ENCODE peak calls at places on chromosomes 7 and 10, in eight cellular contexts. J, A, V, G, P, R, O and Y are unnamed samples. For H3K36me3, the result is how much of the 10 kb centered on the place peaks cover.

GRCh38 chr10:132939378-132939955 is 2.9 kb downstream of the CFAP46 start:
- DNase-seq in J (no peak), G (no peak), V (no peak), O (no peak), P (no peak), A (no peak), R (no peak), Y (peak)

GRCh38 chr10:110641256-110641655 is 2.9 kb upstream of the RBM20 start:
- DNase-seq in R (no peak), G (no peak), V (peak), J (no peak), O (peak), P (no peak), A (no peak), Y (no peak)

GRCh38 chr10:131857156-131858117 is 43.4 kb upstream of the PPP2R2D start:
- DNase-seq in V (no peak), O (no peak), P (no peak), A (no peak), J (no peak), R (no peak), G (no peak), Y (peak)

GRCh38 chr7:141115949-141116348 is 42.1 kb downstream of the TMEM178B start:
- DNase-seq in G (no peak), V (no peak), J (no peak), R (no peak), A (no peak), O (no peak), P (no peak), Y (no peak)

GRCh38 chr10:125003146-125003900 is 61.4 kb downstream of the ZRANB1 start:
- DNase-seq in G (no peak), O (no peak), V (peak), J (no peak), A (no peak), P (no peak), R (no peak), Y (peak)

GRCh38 chr7:104552102-104552501 is 223.7 kb downstream of the LHFPL3 start:
- DNase-seq in P (no peak), O (no peak), R (peak), A (no peak), V (peak), J (peak), G (no peak), Y (no peak)

GRCh38 chr7:107687656-107688055 is 27.0 kb downstream of the SLC26A4 start:
- DNase-seq in A (no peak), O (no peak), J (no peak), V (no peak), R (peak), P (no peak), G (no peak), Y (no peak)

GRCh38 chr10:44385423-44385725 is 477 bp upstream of the CXCL12 start:
- DNase-seq in P (no peak), V (no peak), A (no peak), J (no peak), R (no peak), G (no peak), O (no peak), Y (no peak)

GRCh38 chr7:151925446-151926335 is 30.6 kb upstream of the GALNTL5 start:
- DNase-seq in A (no peak), R (peak), O (no peak), P (no peak), G (no peak), J (no peak), V (peak), Y (no peak)

GRCh38 chr10:106957825-106958581 is 206.5 kb downstream of the SORCS1 start:
- DNase-seq in G (no peak), O (no peak), J (no peak), A (no peak), P (no peak), R (no peak), V (no peak), Y (no peak)

GRCh38 chr10:125165584-125166340 is 5.4 kb upstream of the CTBP2 start:
- DNase-seq in R (no peak), J (no peak), A (no peak), V (no peak), O (no peak), P (no peak), G (no peak), Y (peak)

GRCh38 chr7:145582742-145583303 is 533.8 kb upstream of the CNTNAP2 start:
- DNase-seq in G (no peak), O (no peak), R (no peak), A (no peak), J (no peak), V (no peak), P (no peak), Y (no peak)

GRCh38 chr7:147708871-147709270 is 881.7 kb upstream of the C7orf33 start:
- DNase-seq in G (no peak), R (no peak), P (no peak), A (no peak), O (no peak), V (no peak), J (no peak), Y (no peak)

GRCh38 chr7:85770332-85770731 is 583.5 kb upstream of the SEMA3D start:
- DNase-seq in A (no peak), V (no peak), G (no peak), O (no peak), P (no peak), J (peak), R (peak), Y (no peak)

GRCh38 chr7:113321201-113321600 is 202.8 kb upstream of the SMIM30 start:
- DNase-seq in O (no peak), V (no peak), A (no peak), P (no peak), J (no peak), R (peak), G (no peak), Y (no peak)

GRCh38 chr10:3502606-3503005 is 282.4 kb downstream of the KLF6 start:
- DNase-seq in P (no peak), A (no peak), O (peak), J (no peak), G (no peak), R (no peak), V (no peak), Y (no peak)

GRCh38 chr7:117164578-117164977 is 158.3 kb downstream of the WNT2 start:
- DNase-seq in O (no peak), A (no peak), P (no peak), J (peak), R (peak), G (no peak), V (no peak), Y (no peak)

GRCh38 chr7:17640730-17641377 is 299.4 kb downstream of the SNX13 start:
- DNase-seq in V (peak), P (no peak), R (peak), A (no peak), J (peak), G (no peak), O (no peak), Y (no peak)

GRCh38 chr7:46568420-46569116 is 647.5 kb upstream of the IGFBP3 start:
- DNase-seq in O (no peak), A (no peak), P (no peak), V (no peak), J (no peak), G (no peak), R (no peak), Y (no peak)

GRCh38 chr10:635088-635861 is 54.2 kb downstream of the DIP2C start:
- DNase-seq in R (no peak), V (no peak), J (no peak), A (no peak), G (no peak), O (no peak), P (no peak), Y (peak)

GRCh38 chr10:13340626-13341370 is 7.3 kb downstream of the SEPHS1 start:
- DNase-seq in V (no peak), J (no peak), G (no peak), P (no peak), O (no peak), R (no peak), A (peak), Y (no peak)

GRCh38 chr10:100401631-100402328 is 54.7 kb downstream of the SCD start:
- DNase-seq in O (no peak), J (no peak), V (no peak), P (no peak), R (no peak), G (no peak), A (no peak), Y (no peak)

GRCh38 chr10:129151281-129151680 is 315.8 kb upstream of the MGMT start:
- DNase-seq in R (no peak), J (no peak), V (no peak), O (no peak), A (no peak), G (no peak), P (no peak), Y (no peak)

GRCh38 chr7:27262121-27262520 is 19.5 kb downstream of the EVX1 start:
- DNase-seq in G (no peak), J (no peak), V (no peak), R (peak), O (no peak), A (no peak), P (no peak), Y (no peak)

GRCh38 chr10:71531485-71532446 is 135.0 kb downstream of the CDH23 start:
- DNase-seq in A (no peak), P (no peak), V (no peak), O (no peak), G (no peak), J (no peak), R (peak), Y (no peak)

GRCh38 chr7:127598318-127598717 is 4.8 kb downstream of the FSCN3 start:
- DNase-seq in V (no peak), O (no peak), J (no peak), P (no peak), G (no peak), R (peak), A (no peak), Y (no peak)

GRCh38 chr10:115004236-115004862 is 66.4 kb downstream of the TRUB1 start:
- DNase-seq in O (no peak), R (no peak), G (no peak), V (no peak), J (no peak), P (no peak), A (no peak), Y (no peak)

GRCh38 chr7:56157238-56157790 is 41.1 kb upstream of the NUPR2 start:
- DNase-seq in P (no peak), J (no peak), O (peak), V (no peak), R (no peak), A (no peak), G (no peak), Y (no peak)

GRCh38 chr10:95168694-95169093 is 25.3 kb upstream of the ACSM6 start:
- DNase-seq in P (no peak), V (no peak), A (no peak), O (no peak), G (no peak), R (no peak), J (no peak), Y (no peak)

GRCh38 chr10:93947055-93947454 is 46.7 kb upstream of the PLCE1 start:
- DNase-seq in V (peak), P (no peak), O (no peak), R (peak), G (no peak), J (peak), A (no peak), Y (no peak)

GRCh38 chr10:47346572-47347302 is 1.4 kb upstream of the RBP3 start:
- DNase-seq in J (peak), G (no peak), R (no peak), P (no peak), A (no peak), O (peak), V (no peak), Y (peak)

GRCh38 chr7:156545989-156546388 is 94.6 kb upstream of the RNF32 start:
- DNase-seq in G (no peak), A (no peak), V (no peak), O (no peak), P (no peak), J (no peak), R (no peak), Y (no peak)

GRCh38 chr10:24009115-24009514 is 199.8 kb upstream of the KIAA1217 start:
- DNase-seq in R (no peak), A (no peak), P (no peak), O (no peak), G (no peak), J (no peak), V (no peak), Y (no peak)

GRCh38 chr10:95408148-95408930 is 117.5 kb upstream of the PDLIM1 start:
- DNase-seq in J (no peak), R (peak), A (no peak), O (peak), P (no peak), G (no peak), V (no peak), Y (no peak)

GRCh38 chr10:102648889-102649752 is 4.8 kb downstream of the TRIM8 start:
- DNase-seq in G (no peak), J (peak), R (peak), V (no peak), P (no peak), O (no peak), A (peak), Y (no peak)

GRCh38 chr7:5360971-5361370 is 62.7 kb downstream of the TNRC18 start:
- DNase-seq in J (no peak), O (no peak), V (no peak), G (no peak), R (no peak), A (no peak), P (no peak), Y (no peak)
- H3K36me3 ChIP-seq in J (under half), O (under half), V (half or more), G (under half), R (under half), A (under half), P (half or more), Y (half or more)

GRCh38 chr10:80519936-80520650 is 17.6 kb upstream of the SH2D4B start:
- DNase-seq in J (no peak), G (no peak), O (no peak), V (no peak), P (no peak), A (no peak), R (no peak), Y (no peak)

GRCh38 chr10:80517416-80518142 is 20.1 kb upstream of the SH2D4B start:
- DNase-seq in R (no peak), O (no peak), J (no peak), V (no peak), G (no peak), A (no peak), P (no peak), Y (peak)

GRCh38 chr10:80516506-80517075 is 21.1 kb upstream of the SH2D4B start:
- DNase-seq in A (no peak), R (no peak), P (no peak), V (no peak), G (no peak), O (no peak), J (no peak), Y (no peak)

GRCh38 chr10:80518807-80519360 is 18.8 kb upstream of the SH2D4B start:
- DNase-seq in O (no peak), J (no peak), P (no peak), R (no peak), V (peak), A (no peak), G (no peak), Y (no peak)

GRCh38 chr10:80518143-80518806 is 19.4 kb upstream of the SH2D4B start:
- DNase-seq in P (no peak), A (no peak), G (no peak), R (no peak), V (no peak), J (no peak), O (no peak), Y (peak)
- H3K36me3 ChIP-seq in P (half or more), A (under half), G (under half), R (under half), V (half or more), J (under half), O (under half), Y (half or more)

DNA sequence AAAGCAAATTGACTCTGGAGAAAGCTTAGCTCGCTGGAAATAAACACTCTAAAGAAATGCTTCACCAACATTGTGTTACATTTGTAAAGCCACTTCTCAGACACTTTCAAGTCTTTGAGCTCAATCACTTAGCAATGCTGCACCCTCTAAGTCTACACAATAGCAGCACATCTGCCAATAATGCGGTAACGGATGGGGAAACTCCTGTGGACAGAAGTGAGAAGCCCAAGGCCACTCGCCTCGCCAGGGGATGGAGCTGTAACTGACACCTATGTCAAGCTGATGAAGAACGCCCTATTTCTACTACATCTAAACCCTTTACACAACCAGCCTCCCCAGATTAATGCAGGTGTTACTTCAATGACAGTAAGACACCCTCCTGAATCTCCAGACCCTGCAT is 167.7 kb downstream of the SFMBT2 start:
- DNase-seq in J (no peak), V (no peak), O (no peak), R (no peak), A (no peak), G (no peak), P (no peak), Y (no peak)
- H3K36me3 ChIP-seq in J (under half), V (half or more), O (under half), R (under half), A (under half), G (under half), P (under half), Y (under half)

DNA sequence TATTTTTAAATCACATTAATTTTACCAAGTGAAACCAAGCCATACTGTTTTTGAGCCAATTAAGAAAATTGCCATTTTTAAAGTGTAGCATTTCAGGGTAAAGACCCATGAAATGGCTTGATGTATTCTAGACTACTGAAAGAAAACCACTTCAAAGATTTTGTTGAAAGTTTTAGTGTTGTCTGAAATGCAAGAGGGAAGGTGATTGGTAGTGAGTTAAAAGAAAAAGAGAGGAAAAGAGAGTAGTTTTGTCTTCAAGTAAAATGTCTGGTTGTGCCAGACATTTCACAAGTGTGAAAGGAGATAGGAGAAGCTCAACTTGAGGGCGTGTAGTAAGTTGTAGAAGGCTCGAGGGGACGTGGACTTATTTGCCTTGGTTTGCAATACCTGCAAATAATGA is 41.6 kb downstream of the CALML5 start:
- DNase-seq in O (no peak), G (no peak), R (no peak), J (no peak), A (no peak), P (no peak), V (no peak), Y (no peak)
- H3K36me3 ChIP-seq in O (under half), G (half or more), R (half or more), J (under half), A (under half), P (under half), V (half or more), Y (half or more)

GRCh38 chr7:23228412-23228811 is 18.2 kb upstream of the GPNMB start:
- DNase-seq in O (no peak), A (no peak), J (no peak), R (no peak), P (no peak), V (no peak), G (no peak), Y (no peak)
- H3K36me3 ChIP-seq in O (under half), A (under half), J (under half), R (under half), P (under half), V (under half), G (under half), Y (under half)

DNA sequence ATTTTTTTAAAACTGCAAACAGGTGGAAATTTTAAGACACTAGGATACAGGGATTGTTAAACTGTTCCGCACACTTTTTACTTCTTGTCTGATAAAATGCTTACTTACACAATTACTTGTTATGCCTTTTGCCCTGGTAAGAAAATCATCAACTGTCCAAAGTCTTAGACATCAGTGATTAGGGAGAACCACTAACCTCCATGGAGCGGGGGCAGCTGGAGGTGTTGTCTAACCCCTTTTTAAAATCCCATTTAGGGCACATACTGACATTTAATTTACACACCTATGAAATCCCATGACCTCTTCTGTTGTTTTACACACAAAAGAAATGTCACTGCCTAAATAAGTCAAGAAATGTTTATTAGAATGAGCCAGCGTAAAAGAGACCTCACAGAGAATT is 65.7 kb downstream of the TRIM24 start:
- DNase-seq in P (no peak), R (no peak), J (no peak), V (no peak), A (no peak), O (no peak), G (no peak), Y (no peak)
- H3K36me3 ChIP-seq in P (under half), R (under half), J (under half), V (half or more), A (under half), O (under half), G (under half), Y (under half)

GRCh38 chr10:69392481-69393000 is 24.2 kb downstream of the TACR2 start:
- DNase-seq in R (peak), A (peak), G (peak), O (peak), V (peak), P (peak), J (peak), Y (peak)
- H3K36me3 ChIP-seq in R (under half), A (under half), G (under half), O (under half), V (half or more), P (half or more), J (under half), Y (half or more)